ENCODE peak calls at places on chromosomes 6 and 20, in nine cellular contexts. P is keratinocyte; R is progenitor cell of endocrine pancreas; Y is ELR; S is ACHN; W is NCI-H1417; I is caudate nucleus; J is T-helper 17 cell; Z is stimulated activated naive CD8-positive, alpha-beta T cell treated with anti-CD3 and anti-CD28 coated beads, Interleukin-15, amount 100 ng/mL, for 72 hours. X is an unnamed sample.
A peak's percentile ranks its signal among the peaks of the same experiment; 100 is the strongest.

GRCh38 chr6:152206072-152206818 is 398.8 kb downstream of the ESR1 start:
- DNase-seq in W (no peak), P (no peak), R (no peak), I (peak; percentile 8), S (peak; percentile 19), J (no peak), Y (peak; percentile 37), Z (peak; percentile 38), X (no peak)

GRCh38 chr6:119148825-119149525 is 70.5 kb upstream of the FAM184A start:
- DNase-seq in S (no peak), P (no peak), R (no peak), I (peak; percentile 6), J (no peak), Z (no peak), Y (peak; percentile 8), W (no peak), X (no peak)

GRCh38 chr6:136334465-136334846 is 44.8 kb upstream of the BCLAF1 start:
- DNase-seq in J (no peak), P (no peak), I (no peak), Y (no peak), S (no peak), R (no peak), Z (no peak), W (no peak), X (peak; percentile 20)

GRCh38 chr6:26205625-26206574 is 118.7 kb downstream of the HFE start:
- DNase-seq in R (no peak), W (peak; percentile 62), Y (peak; percentile 90), J (no peak), P (no peak), S (peak; percentile 81), I (peak; percentile 6), Z (no peak), X (no peak)

GRCh38 chr20:57350086-57350710 is 857 bp upstream of the RAE1 start:
- DNase-seq in I (no peak), P (no peak), W (no peak), S (no peak), J (no peak), R (no peak), Z (no peak), Y (peak; percentile 28), X (no peak)

GRCh38 chr6:83199865-83200230 is 6.7 kb downstream of the RWDD2A start:
- DNase-seq in I (no peak), R (no peak), P (peak; percentile 40), Y (peak; percentile 94), W (no peak), Z (no peak), S (peak; percentile 48), J (no peak), X (no peak)

GRCh38 chr6:16238057-16238657 is at the start of gene GMPR:
- DNase-seq in S (peak; percentile 34), I (peak; percentile 79), J (peak; percentile 58), R (peak; percentile 41), W (peak; percentile 23), Z (peak; percentile 80), Y (peak; percentile 60), P (no peak), X (peak; percentile 81)

GRCh38 chr6:44442235-44442634 is 54.7 kb downstream of the CDC5L start:
- DNase-seq in P (no peak), Z (no peak), W (no peak), J (no peak), R (no peak), I (no peak), S (no peak), Y (no peak), X (no peak)

GRCh38 chr6:132401120-132401940 is at the start of gene MOXD1:
- DNase-seq in Y (peak; percentile 77), S (peak; percentile 78), R (peak; percentile 61), I (peak; percentile 9), Z (peak; percentile 10), P (no peak), W (peak; percentile 3), J (no peak), X (peak; percentile 41)

GRCh38 chr6:131761061-131761761 is 46.6 kb upstream of the ENPP1 start:
- DNase-seq in J (no peak), P (no peak), R (no peak), Y (peak; percentile 86), S (no peak), I (no peak), Z (no peak), W (no peak), X (no peak)

GRCh38 chr6:74936886-74937285 is 269.0 kb downstream of the COL12A1 start:
- DNase-seq in W (no peak), P (no peak), Z (no peak), S (no peak), J (no peak), Y (peak; percentile 76), I (no peak), R (no peak), X (no peak)

GRCh38 chr20:62368629-62369507 is 1.8 kb upstream of the LAMA5 start:
- DNase-seq in J (no peak), Y (peak; percentile 88), R (peak; percentile 51), W (peak; percentile 30), Z (no peak), S (peak; percentile 53), P (no peak), I (no peak), X (peak; percentile 56)

GRCh38 chr6:47479156-47479541 is 1.6 kb downstream of the CD2AP start:
- DNase-seq in W (no peak), I (no peak), Z (no peak), P (no peak), J (no peak), Y (peak; percentile 39), R (no peak), S (no peak), X (no peak)

GRCh38 chr6:142551145-142551811 is 249.5 kb downstream of the ADGRG6 start:
- DNase-seq in J (no peak), S (peak; percentile 55), P (peak; percentile 35), W (no peak), I (no peak), R (no peak), Y (peak; percentile 48), Z (peak; percentile 81), X (no peak)

GRCh38 chr20:16588241-16588640 is 15.0 kb upstream of the KIF16B start:
- DNase-seq in Z (no peak), P (no peak), I (no peak), R (no peak), S (no peak), W (no peak), Y (no peak), J (no peak), X (no peak)

GRCh38 chr6:27296106-27296783 is 15.8 kb downstream of the POM121L2 start:
- DNase-seq in Y (peak; percentile 81), R (no peak), Z (no peak), P (no peak), I (no peak), W (no peak), S (peak; percentile 15), J (no peak), X (no peak)

GRCh38 chr6:159978291-159979135 is 9.6 kb downstream of the IGF2R start:
- DNase-seq in P (no peak), W (peak; percentile 29), Z (peak; percentile 75), S (peak; percentile 33), I (no peak), R (no peak), Y (no peak), J (no peak), X (no peak)

X was measured in heart right ventricle.